ENCODE peak calls at places on chromosomes 12 and 14, in nine cellular contexts. One of them, this sample, is unnamed.

GRCh38 chr12:116916714-116917114 is 6.0 kb downstream of the FBXW8 start:
- DNase-seq in stomach: peak; percentile 37
- DNase-seq in K562: peak; percentile 65
- DNase-seq in SK-N-SH: no peak
- DNase-seq in H1: no peak
- DNase-seq in sigmoid colon: no peak
- DNase-seq in upper lobe of left lung: no peak
- DNase-seq in A549: peak; percentile 78
- DNase-seq in ovary: no peak
- DNase-seq in this sample: no peak

GRCh38 chr14:51458563-51458955 is 193.2 kb upstream of the FRMD6 start:
- DNase-seq in stomach: no peak
- DNase-seq in K562: no peak
- DNase-seq in SK-N-SH: no peak
- DNase-seq in H1: no peak
- DNase-seq in sigmoid colon: no peak
- DNase-seq in upper lobe of left lung: no peak
- DNase-seq in A549: no peak
- DNase-seq in ovary: no peak
- DNase-seq in this sample: no peak

GRCh38 chr12:11768233-11768965 is 118.9 kb downstream of the ETV6 start:
- DNase-seq in stomach: no peak
- DNase-seq in K562: no peak
- DNase-seq in SK-N-SH: no peak
- DNase-seq in H1: no peak
- DNase-seq in sigmoid colon: no peak
- DNase-seq in upper lobe of left lung: no peak
- DNase-seq in A549: no peak
- DNase-seq in ovary: no peak
- DNase-seq in this sample: no peak

GRCh38 chr14:103684871-103685270 is 30.4 kb downstream of the XRCC3 start:
- DNase-seq in stomach: no peak
- DNase-seq in K562: no peak
- DNase-seq in SK-N-SH: no peak
- DNase-seq in H1: no peak
- DNase-seq in sigmoid colon: no peak
- DNase-seq in upper lobe of left lung: no peak
- DNase-seq in A549: no peak
- DNase-seq in ovary: no peak
- DNase-seq in this sample: no peak

GRCh38 chr14:51954657-51955056 is 34.7 kb upstream of the RTRAF start:
- DNase-seq in stomach: no peak
- DNase-seq in K562: no peak
- DNase-seq in SK-N-SH: no peak
- DNase-seq in H1: no peak
- DNase-seq in sigmoid colon: no peak
- DNase-seq in upper lobe of left lung: no peak
- DNase-seq in A549: no peak
- DNase-seq in ovary: no peak
- DNase-seq in this sample: no peak

GRCh38 chr12:56104815-56105476 is 587 bp downstream of the PA2G4 start:
- DNase-seq in stomach: peak; percentile 34
- DNase-seq in K562: peak; percentile 70
- DNase-seq in SK-N-SH: peak; percentile 57
- DNase-seq in H1: no peak
- DNase-seq in sigmoid colon: no peak
- DNase-seq in upper lobe of left lung: peak; percentile 87
- DNase-seq in A549: no peak
- DNase-seq in ovary: no peak
- DNase-seq in this sample: no peak

GRCh38 chr12:67018105-67018504 is 251.1 kb upstream of the CAND1 start:
- DNase-seq in stomach: no peak
- DNase-seq in K562: no peak
- DNase-seq in SK-N-SH: no peak
- DNase-seq in H1: peak; percentile 63
- DNase-seq in sigmoid colon: no peak
- DNase-seq in upper lobe of left lung: no peak
- DNase-seq in A549: no peak
- DNase-seq in ovary: no peak
- DNase-seq in this sample: no peak

GRCh38 chr14:63895510-63895909 is 42.7 kb downstream of the SYNE2 start:
- DNase-seq in stomach: no peak
- DNase-seq in K562: no peak
- DNase-seq in SK-N-SH: no peak
- DNase-seq in H1: no peak
- DNase-seq in sigmoid colon: no peak
- DNase-seq in upper lobe of left lung: no peak
- DNase-seq in A549: no peak
- DNase-seq in ovary: no peak
- DNase-seq in this sample: no peak

DNA sequence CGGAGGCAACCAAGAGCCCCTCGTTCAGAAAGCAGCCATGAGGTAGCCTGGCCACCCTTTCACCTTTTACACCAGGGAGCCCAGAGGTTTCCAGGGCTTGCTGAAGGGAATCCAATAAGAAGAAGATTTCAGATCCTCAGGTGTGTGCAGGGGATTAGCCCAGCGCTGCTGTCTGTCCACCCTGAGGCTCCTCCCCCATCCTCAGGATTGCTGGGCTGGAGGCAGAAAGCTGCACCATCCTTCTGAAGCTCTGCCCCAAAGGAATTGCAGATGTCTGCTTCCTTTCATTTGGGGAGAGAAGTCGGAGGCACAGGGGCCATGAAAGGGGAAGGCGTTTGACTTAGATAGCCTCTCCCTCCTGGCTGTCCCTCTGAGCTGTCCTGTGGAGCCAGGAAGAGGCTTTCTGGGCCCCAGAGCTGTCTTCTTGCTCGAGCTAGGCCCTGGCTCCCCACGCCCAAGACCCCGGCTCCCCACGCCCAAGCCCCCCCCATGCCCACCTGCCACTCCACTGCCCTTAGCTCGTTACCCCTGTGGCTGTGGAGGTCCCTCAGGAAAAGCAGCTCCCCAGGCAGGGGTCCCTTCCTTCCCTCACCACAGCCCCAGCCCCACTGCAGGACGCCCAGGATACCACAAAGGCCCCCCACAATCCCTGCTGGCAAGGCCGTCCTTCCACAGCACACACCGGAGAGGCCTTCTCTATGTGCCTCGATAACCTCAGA is 359.0 kb downstream of the CACNA1C start:
- DNase-seq in stomach: no peak
- DNase-seq in K562: no peak
- DNase-seq in SK-N-SH: peak; percentile 27
- DNase-seq in H1: no peak
- DNase-seq in sigmoid colon: peak; percentile 56
- DNase-seq in upper lobe of left lung: peak; percentile 44
- DNase-seq in A549: no peak
- DNase-seq in ovary: no peak
- DNase-seq in this sample: no peak
- TF ChIP-seq EP300 in stomach: no peak
- TF ChIP-seq EP300 in K562: no peak
- TF ChIP-seq EP300 in SK-N-SH: no peak
- TF ChIP-seq EP300 in H1: no peak
- TF ChIP-seq EP300 in sigmoid colon: no peak
- TF ChIP-seq EP300 in upper lobe of left lung: no peak
- TF ChIP-seq EP300 in A549: no peak
- TF ChIP-seq EP300 in ovary: no peak
- TF ChIP-seq EP300 in this sample: no peak

DNA sequence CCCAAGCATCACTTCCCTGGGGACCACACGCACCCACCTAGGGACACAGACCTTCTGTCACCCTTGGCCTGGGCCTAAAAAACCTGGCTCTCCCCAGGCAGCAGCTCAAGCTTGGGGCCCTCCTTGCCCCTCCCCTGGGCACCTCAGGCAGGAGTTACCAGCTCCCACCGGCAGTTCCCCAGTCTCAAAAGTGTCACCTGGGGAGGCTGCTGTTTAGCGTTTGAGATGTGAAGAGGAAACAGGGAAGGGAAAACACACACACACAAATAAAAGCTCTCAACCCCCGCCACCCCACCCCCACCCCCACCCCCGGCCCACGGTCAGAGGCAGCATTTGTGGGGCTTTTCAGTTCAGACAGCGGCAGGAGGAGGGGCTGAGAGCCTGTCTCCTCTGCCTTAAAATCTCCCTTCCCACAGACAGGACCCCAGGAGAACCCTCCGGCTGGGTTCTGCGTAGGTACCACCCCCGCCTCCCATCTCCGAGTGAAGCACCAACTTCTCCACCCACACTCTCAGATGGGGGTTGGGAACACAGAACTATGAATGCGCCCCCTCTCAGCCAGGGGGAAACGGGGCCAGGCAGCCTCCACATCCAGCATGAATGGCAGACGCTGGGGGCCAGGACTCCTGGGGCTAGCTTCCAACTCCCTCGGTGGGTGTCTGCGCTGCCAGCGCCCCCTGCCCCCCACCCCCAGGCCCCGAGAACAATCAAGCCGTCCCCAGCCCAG is 3.0 kb downstream of the NCOR2 start:
- DNase-seq in stomach: no peak
- DNase-seq in K562: no peak
- DNase-seq in SK-N-SH: no peak
- DNase-seq in H1: no peak
- DNase-seq in sigmoid colon: no peak
- DNase-seq in upper lobe of left lung: no peak
- DNase-seq in A549: no peak
- DNase-seq in ovary: peak; percentile 45
- DNase-seq in this sample: no peak
- H3K27ac ChIP-seq in stomach: peak overlapping the region; percentile 98
- H3K27ac ChIP-seq in K562: no peak overlapping the region
- H3K27ac ChIP-seq in SK-N-SH: no peak overlapping the region
- H3K27ac ChIP-seq in H1: no peak overlapping the region
- H3K27ac ChIP-seq in sigmoid colon: peak overlapping the region; percentile 98
- H3K27ac ChIP-seq in upper lobe of left lung: peak overlapping the region; percentile 48
- H3K27ac ChIP-seq in A549: no peak overlapping the region
- H3K27ac ChIP-seq in ovary: no peak overlapping the region
- H3K27ac ChIP-seq in this sample: peak overlapping the region; percentile 95

GRCh38 chr12:81017792-81018191 is 60.1 kb upstream of the ACSS3 start:
- DNase-seq in stomach: no peak
- DNase-seq in K562: no peak
- DNase-seq in SK-N-SH: no peak
- DNase-seq in H1: no peak
- DNase-seq in sigmoid colon: no peak
- DNase-seq in upper lobe of left lung: no peak
- DNase-seq in A549: no peak
- DNase-seq in ovary: no peak
- DNase-seq in this sample: no peak

GRCh38 chr12:81021834-81022233 is 56.0 kb upstream of the ACSS3 start:
- DNase-seq in stomach: no peak
- DNase-seq in K562: no peak
- DNase-seq in SK-N-SH: no peak
- DNase-seq in H1: no peak
- DNase-seq in sigmoid colon: no peak
- DNase-seq in upper lobe of left lung: no peak
- DNase-seq in A549: no peak
- DNase-seq in ovary: no peak
- DNase-seq in this sample: no peak

GRCh38 chr12:81021131-81021530 is 56.7 kb upstream of the ACSS3 start:
- DNase-seq in stomach: no peak
- DNase-seq in K562: no peak
- DNase-seq in SK-N-SH: no peak
- DNase-seq in H1: no peak
- DNase-seq in sigmoid colon: no peak
- DNase-seq in upper lobe of left lung: no peak
- DNase-seq in A549: no peak
- DNase-seq in ovary: no peak
- DNase-seq in this sample: no peak

DNA sequence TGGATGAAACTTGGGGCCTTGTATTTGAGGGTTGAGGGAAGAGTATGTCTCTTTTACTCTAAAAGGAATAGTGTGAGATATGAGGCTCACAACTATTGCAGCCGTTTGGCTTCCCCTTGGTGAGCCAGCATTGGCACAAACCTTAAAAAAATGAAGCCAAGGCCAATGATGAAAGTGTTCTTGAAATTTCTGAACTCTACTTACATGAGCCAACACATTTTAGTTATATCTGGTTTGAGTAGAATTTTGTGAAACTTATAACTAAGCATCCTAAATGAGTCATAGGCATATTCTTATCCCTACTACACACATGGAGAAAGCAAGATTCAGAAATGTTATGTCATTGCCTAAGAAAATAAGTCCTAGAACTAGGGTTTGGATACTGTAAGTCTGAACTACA is 55.3 kb upstream of the ACSS3 start:
- DNase-seq in stomach: no peak
- DNase-seq in K562: no peak
- DNase-seq in SK-N-SH: no peak
- DNase-seq in H1: no peak
- DNase-seq in sigmoid colon: no peak
- DNase-seq in upper lobe of left lung: no peak
- DNase-seq in A549: no peak
- DNase-seq in ovary: no peak
- DNase-seq in this sample: no peak
- TF ChIP-seq CTCF in stomach: no peak
- TF ChIP-seq CTCF in K562: no peak
- TF ChIP-seq CTCF in SK-N-SH: no peak
- TF ChIP-seq CTCF in H1: no peak
- TF ChIP-seq CTCF in sigmoid colon: no peak
- TF ChIP-seq CTCF in upper lobe of left lung: no peak
- TF ChIP-seq CTCF in A549: no peak
- TF ChIP-seq CTCF in ovary: no peak
- TF ChIP-seq CTCF in this sample: no peak

GRCh38 chr14:93060841-93061240 is 54.9 kb downstream of the ITPK1 start:
- DNase-seq in stomach: no peak
- DNase-seq in K562: no peak
- DNase-seq in SK-N-SH: no peak
- DNase-seq in H1: no peak
- DNase-seq in sigmoid colon: no peak
- DNase-seq in upper lobe of left lung: no peak
- DNase-seq in A549: no peak
- DNase-seq in ovary: no peak
- DNase-seq in this sample: no peak

GRCh38 chr14:93061380-93062012 is 54.2 kb downstream of the ITPK1 start:
- DNase-seq in stomach: no peak
- DNase-seq in K562: no peak
- DNase-seq in SK-N-SH: no peak
- DNase-seq in H1: no peak
- DNase-seq in sigmoid colon: no peak
- DNase-seq in upper lobe of left lung: no peak
- DNase-seq in A549: no peak
- DNase-seq in ovary: no peak
- DNase-seq in this sample: no peak

GRCh38 chr14:93065272-93065730 is 50.4 kb downstream of the ITPK1 start:
- DNase-seq in stomach: no peak
- DNase-seq in K562: no peak
- DNase-seq in SK-N-SH: no peak
- DNase-seq in H1: no peak
- DNase-seq in sigmoid colon: no peak
- DNase-seq in upper lobe of left lung: no peak
- DNase-seq in A549: no peak
- DNase-seq in ovary: no peak
- DNase-seq in this sample: no peak

GRCh38 chr14:93064411-93065271 is 51.1 kb downstream of the ITPK1 start:
- DNase-seq in stomach: no peak
- DNase-seq in K562: no peak
- DNase-seq in SK-N-SH: no peak
- DNase-seq in H1: no peak
- DNase-seq in sigmoid colon: peak; percentile 87
- DNase-seq in upper lobe of left lung: peak; percentile 25
- DNase-seq in A549: no peak
- DNase-seq in ovary: no peak
- DNase-seq in this sample: no peak

DNA sequence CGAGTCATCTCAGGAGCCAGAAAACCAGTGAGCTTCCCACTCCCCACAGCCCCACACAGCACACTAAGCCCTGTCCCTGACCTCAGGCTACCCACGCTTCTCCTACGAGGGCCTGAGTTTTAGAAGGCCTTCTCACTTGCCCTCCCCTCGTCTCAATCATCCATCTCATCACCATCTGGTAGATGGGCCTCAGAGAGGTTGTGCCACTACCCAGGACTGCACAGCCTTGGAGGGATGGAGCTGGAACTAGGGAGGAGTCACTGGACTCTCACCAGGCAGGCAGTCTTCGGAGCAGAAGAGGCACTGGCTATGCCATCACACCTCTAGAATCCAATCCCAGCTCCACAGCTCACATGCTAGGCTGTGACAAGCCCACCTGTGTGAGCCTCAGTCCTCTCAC is 52.3 kb downstream of the ITPK1 start:
- DNase-seq in stomach: no peak
- DNase-seq in K562: no peak
- DNase-seq in SK-N-SH: no peak
- DNase-seq in H1: no peak
- DNase-seq in sigmoid colon: no peak
- DNase-seq in upper lobe of left lung: no peak
- DNase-seq in A549: no peak
- DNase-seq in ovary: no peak
- DNase-seq in this sample: no peak
- TF ChIP-seq EP300 in stomach: no peak
- TF ChIP-seq EP300 in K562: no peak
- TF ChIP-seq EP300 in SK-N-SH: no peak
- TF ChIP-seq EP300 in H1: no peak
- TF ChIP-seq EP300 in sigmoid colon: no peak
- TF ChIP-seq EP300 in upper lobe of left lung: no peak
- TF ChIP-seq EP300 in A549: no peak
- TF ChIP-seq EP300 in ovary: no peak
- TF ChIP-seq EP300 in this sample: no peak

This sample was measured in tibial nerve.